ENCODE peak calls at places on chromosomes 5 and 9, in seven cellular contexts. M is Kasumi-1; G is NCI-H1105 treated with DMSO at 0.1 percent for 48 hours; A is cardiac muscle cell; Q is HFFc6; D is effector CD8-positive, alpha-beta T cell; C is endothelial cell. I is an unnamed sample.

GRCh38 chr9:35603506-35603985 is 1.5 kb upstream of the TESK1 start:
- DNase-seq in C (no peak), A (no peak), D (peak; percentile 18), Q (no peak), M (no peak), G (no peak), I (no peak)

GRCh38 chr5:132378580-132378979 is 9.1 kb downstream of the SLC22A5 start:
- DNase-seq in C (no peak), G (no peak), D (no peak), A (no peak), M (no peak), Q (no peak), I (no peak)

GRCh38 chr9:135743021-135743420 is 41.0 kb downstream of the KCNT1 start:
- DNase-seq in Q (no peak), D (no peak), A (no peak), G (no peak), C (no peak), M (no peak), I (no peak)

GRCh38 chr5:71783891-71784290 is 64.8 kb downstream of the CARTPT start:
- DNase-seq in G (no peak), A (no peak), D (no peak), C (no peak), M (no peak), Q (no peak), I (no peak)

GRCh38 chr5:60377826-60378225 is 322.1 kb downstream of the DEPDC1B start:
- DNase-seq in G (no peak), Q (no peak), C (no peak), D (no peak), A (no peak), M (no peak), I (no peak)

GRCh38 chr5:152306386-152306785 is 98.7 kb downstream of the NMUR2 start:
- DNase-seq in C (no peak), A (no peak), Q (no peak), M (no peak), D (no peak), G (no peak), I (no peak)

GRCh38 chr9:134489621-134490380 is 151.8 kb upstream of the COL5A1 start:
- DNase-seq in Q (no peak), M (no peak), D (no peak), C (no peak), G (no peak), A (no peak), I (no peak)

GRCh38 chr5:67520161-67520886 is 323.7 kb upstream of the CD180 start:
- DNase-seq in Q (no peak), C (no peak), M (no peak), G (no peak), D (no peak), A (no peak), I (peak; percentile 89)

GRCh38 chr9:99818439-99818992 is 3.2 kb upstream of the NR4A3 start:
- DNase-seq in C (peak; percentile 12), G (peak; percentile 6), D (no peak), Q (no peak), M (no peak), A (no peak), I (no peak)

GRCh38 chr5:62138607-62139006 is 167.4 kb upstream of the KIF2A start:
- DNase-seq in M (no peak), A (no peak), C (no peak), G (no peak), Q (no peak), D (no peak), I (no peak)

GRCh38 chr5:51465165-51465564 is 81.9 kb downstream of the ISL1 start:
- DNase-seq in G (no peak), Q (no peak), C (no peak), A (peak; percentile 7), M (no peak), D (no peak), I (no peak)

GRCh38 chr5:34490501-34491250 is 165.5 kb upstream of the RAI14 start:
- DNase-seq in A (peak; percentile 88), M (no peak), Q (no peak), D (no peak), C (no peak), G (peak; percentile 71), I (no peak)

GRCh38 chr9:33446507-33447403 is 638 bp downstream of the AQP3 start:
- DNase-seq in M (peak; percentile 72), Q (peak; percentile 19), A (no peak), G (peak; percentile 27), C (no peak), D (peak; percentile 20), I (peak; percentile 62)

GRCh38 chr9:122619996-122620395 is 5.5 kb downstream of the OR1Q1 start:
- DNase-seq in G (no peak), A (no peak), M (no peak), C (no peak), D (no peak), Q (no peak), I (no peak)

GRCh38 chr9:6270896-6271295 is 55.3 kb downstream of the IL33 start:
- DNase-seq in D (no peak), C (no peak), M (no peak), G (no peak), Q (no peak), A (no peak), I (no peak)

GRCh38 chr9:80995759-80996158 is 693.6 kb downstream of the TLE1 start:
- DNase-seq in M (no peak), D (no peak), A (no peak), Q (peak; percentile 38), C (no peak), G (no peak), I (no peak)

GRCh38 chr9:36276840-36277239 is 18.6 kb upstream of the GNE start:
- DNase-seq in C (no peak), A (peak; percentile 5), G (no peak), M (no peak), D (no peak), Q (peak; percentile 79), I (peak; percentile 7)

GRCh38 chr9:136858844-136859757 is 7.0 kb downstream of the MAMDC4 start:
- DNase-seq in M (no peak), C (no peak), A (no peak), D (no peak), Q (peak; percentile 30), G (no peak), I (no peak)

GRCh38 chr9:34072410-34072809 is 23.7 kb upstream of the UBAP2 start:
- DNase-seq in C (no peak), Q (no peak), M (no peak), A (no peak), D (no peak), G (peak; percentile 3), I (no peak)

GRCh38 chr9:129666575-129666974 is 1.1 kb downstream of the PRRX2 start:
- DNase-seq in Q (no peak), G (no peak), M (no peak), A (no peak), C (no peak), D (no peak), I (no peak)

GRCh38 chr5:1128977-1129724 is 17.3 kb upstream of the SLC12A7 start:
- DNase-seq in G (no peak), A (no peak), Q (no peak), D (no peak), M (no peak), C (no peak), I (no peak)

GRCh38 chr5:81986126-81986525 is 14.3 kb downstream of the ATG10 start:
- DNase-seq in M (no peak), D (no peak), G (no peak), A (no peak), C (no peak), Q (no peak), I (no peak)

I was measured in NCI-H1694.